ENCODE peak calls at places on chromosomes 5 and 9, in six cellular contexts. One of them, this sample, is unnamed.

GRCh38 chr5:8954801-8955200 is 591.1 kb downstream of the SEMA5A start:
- DNase-seq in NCI-H446: no peak
- DNase-seq in neuronal stem cell: no peak
- DNase-seq in SIG-M5: no peak
- DNase-seq in activated CD8-positive, alpha-beta T cell treated with anti-CD3 and anti-CD28 coated beads for 36 hours: no peak
- DNase-seq in cardiac muscle cell: no peak
- DNase-seq in this sample: no peak

GRCh38 chr5:157468293-157468965 is 8.4 kb downstream of the NIPAL4 start:
- DNase-seq in activated CD8-positive, alpha-beta T cell treated with anti-CD3 and anti-CD28 coated beads for 36 hours: no peak
- DNase-seq in neuronal stem cell: no peak
- DNase-seq in cardiac muscle cell: no peak
- DNase-seq in NCI-H446: no peak
- DNase-seq in SIG-M5: no peak
- DNase-seq in this sample: no peak

GRCh38 chr5:35458824-35459207 is 158.8 kb upstream of the SPEF2 start:
- DNase-seq in cardiac muscle cell: no peak
- DNase-seq in neuronal stem cell: no peak
- DNase-seq in SIG-M5: no peak
- DNase-seq in NCI-H446: peak
- DNase-seq in activated CD8-positive, alpha-beta T cell treated with anti-CD3 and anti-CD28 coated beads for 36 hours: no peak
- DNase-seq in this sample: no peak

GRCh38 chr5:127833999-127834953 is 131.1 kb downstream of the CCDC192 start:
- DNase-seq in NCI-H446: no peak
- DNase-seq in activated CD8-positive, alpha-beta T cell treated with anti-CD3 and anti-CD28 coated beads for 36 hours: no peak
- DNase-seq in cardiac muscle cell: peak
- DNase-seq in SIG-M5: no peak
- DNase-seq in neuronal stem cell: no peak
- DNase-seq in this sample: no peak

GRCh38 chr9:135840539-135840938 is 66.8 kb downstream of the CAMSAP1 start:
- DNase-seq in SIG-M5: no peak
- DNase-seq in NCI-H446: no peak
- DNase-seq in cardiac muscle cell: no peak
- DNase-seq in activated CD8-positive, alpha-beta T cell treated with anti-CD3 and anti-CD28 coated beads for 36 hours: no peak
- DNase-seq in neuronal stem cell: no peak
- DNase-seq in this sample: no peak

GRCh38 chr9:137461316-137461662 is 2.2 kb upstream of the NSMF start:
- DNase-seq in activated CD8-positive, alpha-beta T cell treated with anti-CD3 and anti-CD28 coated beads for 36 hours: no peak
- DNase-seq in NCI-H446: no peak
- DNase-seq in cardiac muscle cell: no peak
- DNase-seq in neuronal stem cell: no peak
- DNase-seq in SIG-M5: no peak
- DNase-seq in this sample: no peak

GRCh38 chr9:16992138-16992537 is 121.7 kb upstream of the BNC2 start:
- DNase-seq in activated CD8-positive, alpha-beta T cell treated with anti-CD3 and anti-CD28 coated beads for 36 hours: no peak
- DNase-seq in neuronal stem cell: no peak
- DNase-seq in NCI-H446: no peak
- DNase-seq in cardiac muscle cell: no peak
- DNase-seq in SIG-M5: no peak
- DNase-seq in this sample: no peak

GRCh38 chr5:120465281-120465961 is 1.3 kb downstream of the PRR16 start:
- DNase-seq in cardiac muscle cell: peak
- DNase-seq in SIG-M5: no peak
- DNase-seq in NCI-H446: no peak
- DNase-seq in activated CD8-positive, alpha-beta T cell treated with anti-CD3 and anti-CD28 coated beads for 36 hours: no peak
- DNase-seq in neuronal stem cell: peak
- DNase-seq in this sample: no peak

GRCh38 chr5:73170522-73170921 is 2.5 kb upstream of the TMEM174 start:
- DNase-seq in neuronal stem cell: peak
- DNase-seq in SIG-M5: no peak
- DNase-seq in cardiac muscle cell: peak
- DNase-seq in NCI-H446: no peak
- DNase-seq in activated CD8-positive, alpha-beta T cell treated with anti-CD3 and anti-CD28 coated beads for 36 hours: peak
- DNase-seq in this sample: peak

GRCh38 chr5:142883025-142883424 is 112.8 kb downstream of the ARHGAP26 start:
- DNase-seq in activated CD8-positive, alpha-beta T cell treated with anti-CD3 and anti-CD28 coated beads for 36 hours: no peak
- DNase-seq in SIG-M5: no peak
- DNase-seq in NCI-H446: no peak
- DNase-seq in neuronal stem cell: no peak
- DNase-seq in cardiac muscle cell: peak
- DNase-seq in this sample: no peak

GRCh38 chr5:71455427-71456361 is at the start of gene BDP1:
- DNase-seq in NCI-H446: peak
- DNase-seq in neuronal stem cell: peak
- DNase-seq in cardiac muscle cell: peak
- DNase-seq in activated CD8-positive, alpha-beta T cell treated with anti-CD3 and anti-CD28 coated beads for 36 hours: peak
- DNase-seq in SIG-M5: peak
- DNase-seq in this sample: peak

GRCh38 chr9:76688471-76689238 is 75.6 kb upstream of the PCA3 start:
- DNase-seq in activated CD8-positive, alpha-beta T cell treated with anti-CD3 and anti-CD28 coated beads for 36 hours: no peak
- DNase-seq in cardiac muscle cell: peak
- DNase-seq in SIG-M5: no peak
- DNase-seq in neuronal stem cell: no peak
- DNase-seq in NCI-H446: no peak
- DNase-seq in this sample: no peak

GRCh38 chr5:73197637-73198257 is 24.8 kb downstream of the TMEM174 start:
- DNase-seq in SIG-M5: no peak
- DNase-seq in cardiac muscle cell: no peak
- DNase-seq in neuronal stem cell: no peak
- DNase-seq in NCI-H446: no peak
- DNase-seq in activated CD8-positive, alpha-beta T cell treated with anti-CD3 and anti-CD28 coated beads for 36 hours: no peak
- DNase-seq in this sample: no peak

GRCh38 chr9:77427256-77427927 is 220.7 kb downstream of the GNA14 start:
- DNase-seq in cardiac muscle cell: no peak
- DNase-seq in activated CD8-positive, alpha-beta T cell treated with anti-CD3 and anti-CD28 coated beads for 36 hours: no peak
- DNase-seq in SIG-M5: no peak
- DNase-seq in NCI-H446: no peak
- DNase-seq in neuronal stem cell: no peak
- DNase-seq in this sample: no peak

GRCh38 chr9:106075991-106076390 is 381.6 kb downstream of the TMEM38B start:
- DNase-seq in cardiac muscle cell: peak
- DNase-seq in neuronal stem cell: no peak
- DNase-seq in SIG-M5: no peak
- DNase-seq in activated CD8-positive, alpha-beta T cell treated with anti-CD3 and anti-CD28 coated beads for 36 hours: no peak
- DNase-seq in NCI-H446: peak
- DNase-seq in this sample: no peak

GRCh38 chr9:130265431-130266235 is at the start of gene HMCN2:
- DNase-seq in neuronal stem cell: peak
- DNase-seq in NCI-H446: no peak
- DNase-seq in activated CD8-positive, alpha-beta T cell treated with anti-CD3 and anti-CD28 coated beads for 36 hours: peak
- DNase-seq in SIG-M5: no peak
- DNase-seq in cardiac muscle cell: peak
- DNase-seq in this sample: no peak

GRCh38 chr5:135190345-135191083 is 156.5 kb upstream of the PITX1 start:
- DNase-seq in neuronal stem cell: peak
- DNase-seq in NCI-H446: no peak
- DNase-seq in SIG-M5: no peak
- DNase-seq in activated CD8-positive, alpha-beta T cell treated with anti-CD3 and anti-CD28 coated beads for 36 hours: no peak
- DNase-seq in cardiac muscle cell: no peak
- DNase-seq in this sample: no peak

GRCh38 chr5:105726093-105726492 is 1944.6 kb downstream of the EFNA5 start:
- DNase-seq in SIG-M5: no peak
- DNase-seq in cardiac muscle cell: no peak
- DNase-seq in neuronal stem cell: no peak
- DNase-seq in NCI-H446: no peak
- DNase-seq in activated CD8-positive, alpha-beta T cell treated with anti-CD3 and anti-CD28 coated beads for 36 hours: no peak
- DNase-seq in this sample: no peak

GRCh38 chr5:5752844-5753243 is 330.4 kb downstream of the ICE1 start:
- DNase-seq in neuronal stem cell: no peak
- DNase-seq in cardiac muscle cell: no peak
- DNase-seq in SIG-M5: no peak
- DNase-seq in NCI-H446: no peak
- DNase-seq in activated CD8-positive, alpha-beta T cell treated with anti-CD3 and anti-CD28 coated beads for 36 hours: no peak
- DNase-seq in this sample: no peak

GRCh38 chr9:122474561-122474960 is 3.2 kb downstream of the OR1J1 start:
- DNase-seq in NCI-H446: no peak
- DNase-seq in neuronal stem cell: no peak
- DNase-seq in activated CD8-positive, alpha-beta T cell treated with anti-CD3 and anti-CD28 coated beads for 36 hours: no peak
- DNase-seq in cardiac muscle cell: no peak
- DNase-seq in SIG-M5: no peak
- DNase-seq in this sample: no peak

GRCh38 chr5:16520806-16521205 is 55.2 kb upstream of the ZNF622 start:
- DNase-seq in NCI-H446: no peak
- DNase-seq in cardiac muscle cell: no peak
- DNase-seq in SIG-M5: no peak
- DNase-seq in neuronal stem cell: no peak
- DNase-seq in activated CD8-positive, alpha-beta T cell treated with anti-CD3 and anti-CD28 coated beads for 36 hours: no peak
- DNase-seq in this sample: no peak

GRCh38 chr5:172407241-172407691 is 47.1 kb downstream of the SH3PXD2B start:
- DNase-seq in activated CD8-positive, alpha-beta T cell treated with anti-CD3 and anti-CD28 coated beads for 36 hours: no peak
- DNase-seq in neuronal stem cell: no peak
- DNase-seq in cardiac muscle cell: peak
- DNase-seq in SIG-M5: no peak
- DNase-seq in NCI-H446: no peak
- DNase-seq in this sample: no peak

GRCh38 chr5:159902444-159903121 is 13.7 kb upstream of the ADRA1B start:
- DNase-seq in SIG-M5: no peak
- DNase-seq in neuronal stem cell: no peak
- DNase-seq in NCI-H446: no peak
- DNase-seq in cardiac muscle cell: peak
- DNase-seq in activated CD8-positive, alpha-beta T cell treated with anti-CD3 and anti-CD28 coated beads for 36 hours: no peak
- DNase-seq in this sample: no peak

GRCh38 chr5:143516249-143516648 is 112.8 kb upstream of the NR3C1 start:
- DNase-seq in cardiac muscle cell: no peak
- DNase-seq in neuronal stem cell: no peak
- DNase-seq in activated CD8-positive, alpha-beta T cell treated with anti-CD3 and anti-CD28 coated beads for 36 hours: no peak
- DNase-seq in SIG-M5: no peak
- DNase-seq in NCI-H446: no peak
- DNase-seq in this sample: peak

GRCh38 chr9:12722131-12722530 is 28.9 kb downstream of the TYRP1 start:
- DNase-seq in neuronal stem cell: no peak
- DNase-seq in NCI-H446: peak
- DNase-seq in cardiac muscle cell: peak
- DNase-seq in SIG-M5: no peak
- DNase-seq in activated CD8-positive, alpha-beta T cell treated with anti-CD3 and anti-CD28 coated beads for 36 hours: no peak
- DNase-seq in this sample: no peak

GRCh38 chr9:13267743-13268142 is 11.7 kb downstream of the MPDZ start:
- DNase-seq in cardiac muscle cell: peak
- DNase-seq in activated CD8-positive, alpha-beta T cell treated with anti-CD3 and anti-CD28 coated beads for 36 hours: no peak
- DNase-seq in NCI-H446: no peak
- DNase-seq in SIG-M5: no peak
- DNase-seq in neuronal stem cell: no peak
- DNase-seq in this sample: no peak

GRCh38 chr5:7446913-7447312 is 51.0 kb downstream of the ADCY2 start:
- DNase-seq in neuronal stem cell: no peak
- DNase-seq in activated CD8-positive, alpha-beta T cell treated with anti-CD3 and anti-CD28 coated beads for 36 hours: no peak
- DNase-seq in cardiac muscle cell: no peak
- DNase-seq in NCI-H446: no peak
- DNase-seq in SIG-M5: no peak
- DNase-seq in this sample: no peak

GRCh38 chr9:5587024-5587423 is 41.9 kb upstream of the RIC1 start:
- DNase-seq in SIG-M5: no peak
- DNase-seq in neuronal stem cell: no peak
- DNase-seq in cardiac muscle cell: peak
- DNase-seq in NCI-H446: no peak
- DNase-seq in activated CD8-positive, alpha-beta T cell treated with anti-CD3 and anti-CD28 coated beads for 36 hours: peak
- DNase-seq in this sample: no peak

GRCh38 chr9:92010705-92011536 is 60.9 kb upstream of the ROR2 start:
- DNase-seq in cardiac muscle cell: no peak
- DNase-seq in activated CD8-positive, alpha-beta T cell treated with anti-CD3 and anti-CD28 coated beads for 36 hours: no peak
- DNase-seq in neuronal stem cell: no peak
- DNase-seq in NCI-H446: no peak
- DNase-seq in SIG-M5: no peak
- DNase-seq in this sample: no peak

GRCh38 chr5:135996611-135997010 is 32.2 kb upstream of the TGFBI start:
- DNase-seq in neuronal stem cell: no peak
- DNase-seq in SIG-M5: no peak
- DNase-seq in cardiac muscle cell: no peak
- DNase-seq in activated CD8-positive, alpha-beta T cell treated with anti-CD3 and anti-CD28 coated beads for 36 hours: no peak
- DNase-seq in NCI-H446: no peak
- DNase-seq in this sample: no peak

GRCh38 chr5:163531272-163531671 is 25.9 kb downstream of the MAT2B start:
- DNase-seq in NCI-H446: no peak
- DNase-seq in neuronal stem cell: no peak
- DNase-seq in activated CD8-positive, alpha-beta T cell treated with anti-CD3 and anti-CD28 coated beads for 36 hours: no peak
- DNase-seq in SIG-M5: no peak
- DNase-seq in cardiac muscle cell: no peak
- DNase-seq in this sample: no peak